ENCODE peak calls at places on chromosomes 11 and 22, in ten cellular contexts. B is Peyer's patch; I is pancreas; H is neuronal stem cell; C is adrenal gland; P is heart right ventricle; O is transverse colon; T is mesendoderm; G is CD4-positive, alpha-beta memory T cell; Y is prostate gland. S is an unnamed sample.
A peak's percentile ranks its signal among the peaks of the same experiment; 100 is the strongest.

GRCh38 chr11:86248609-86249008 is 4.1 kb downstream of the EED start:
- DNase-seq in B (no peak), I (no peak), H (no peak), C (no peak), P (no peak), O (no peak), T (peak; percentile 23), G (no peak), Y (no peak), S (no peak)

GRCh38 chr11:119680899-119681370 is 48.1 kb downstream of the NECTIN1 start:
- DNase-seq in B (no peak), I (no peak), H (no peak), C (no peak), P (peak; percentile 68), O (no peak), T (no peak), G (no peak), Y (peak; percentile 67), S (no peak)

GRCh38 chr11:2298131-2298794 is 3.5 kb downstream of the C11orf21 start:
- DNase-seq in B (peak; percentile 14), I (peak; percentile 67), H (no peak), C (no peak), P (no peak), O (no peak), T (no peak), G (no peak), Y (no peak), S (no peak)

GRCh38 chr11:111148116-111148515 is 97.4 kb upstream of the POU2AF2 start:
- DNase-seq in B (no peak), I (no peak), H (no peak), C (no peak), P (no peak), O (no peak), T (no peak), G (no peak), Y (no peak), S (no peak)

GRCh38 chr11:58075781-58076180 is 45.0 kb downstream of the OR6Q1 start:
- DNase-seq in B (no peak), I (no peak), H (no peak), C (no peak), P (no peak), O (no peak), T (no peak), G (no peak), Y (no peak), S (peak; percentile 47)

GRCh38 chr11:72613977-72614376 is 60.2 kb downstream of the PDE2A start:
- DNase-seq in B (peak; percentile 78), I (no peak), H (no peak), C (peak; percentile 59), P (no peak), O (peak; percentile 34), T (no peak), G (no peak), Y (no peak), S (no peak)

GRCh38 chr11:9571071-9571765 is 2.3 kb upstream of the WEE1 start:
- DNase-seq in B (no peak), I (no peak), H (no peak), C (no peak), P (no peak), O (no peak), T (no peak), G (no peak), Y (no peak), S (no peak)

GRCh38 chr11:133163463-133164419 is 368.6 kb downstream of the OPCML start:
- DNase-seq in B (no peak), I (no peak), H (peak; percentile 46), C (no peak), P (peak; percentile 24), O (no peak), T (peak; percentile 73), G (no peak), Y (peak; percentile 20), S (peak; percentile 74)

GRCh38 chr11:64745219-64745522 is 1.2 kb upstream of the RASGRP2 start:
- DNase-seq in B (peak; percentile 96), I (peak; percentile 87), H (no peak), C (peak; percentile 69), P (peak; percentile 88), O (peak; percentile 81), T (no peak), G (peak; percentile 97), Y (no peak), S (peak; percentile 61)

GRCh38 chr11:64744544-64745218 is 739 bp upstream of the RASGRP2 start:
- DNase-seq in B (no peak), I (no peak), H (no peak), C (no peak), P (no peak), O (no peak), T (no peak), G (no peak), Y (no peak), S (no peak)

GRCh38 chr11:64743591-64744543 is at the start of gene RASGRP2:
- DNase-seq in B (peak; percentile 94), I (peak; percentile 86), H (no peak), C (peak; percentile 73), P (peak; percentile 90), O (peak; percentile 84), T (peak; percentile 42), G (peak; percentile 89), Y (peak; percentile 36), S (peak; percentile 35)

GRCh38 chr11:64746486-64746885 is 2.5 kb upstream of the RASGRP2 start:
- DNase-seq in B (no peak), I (no peak), H (no peak), C (no peak), P (no peak), O (no peak), T (no peak), G (no peak), Y (no peak), S (no peak)

DNA sequence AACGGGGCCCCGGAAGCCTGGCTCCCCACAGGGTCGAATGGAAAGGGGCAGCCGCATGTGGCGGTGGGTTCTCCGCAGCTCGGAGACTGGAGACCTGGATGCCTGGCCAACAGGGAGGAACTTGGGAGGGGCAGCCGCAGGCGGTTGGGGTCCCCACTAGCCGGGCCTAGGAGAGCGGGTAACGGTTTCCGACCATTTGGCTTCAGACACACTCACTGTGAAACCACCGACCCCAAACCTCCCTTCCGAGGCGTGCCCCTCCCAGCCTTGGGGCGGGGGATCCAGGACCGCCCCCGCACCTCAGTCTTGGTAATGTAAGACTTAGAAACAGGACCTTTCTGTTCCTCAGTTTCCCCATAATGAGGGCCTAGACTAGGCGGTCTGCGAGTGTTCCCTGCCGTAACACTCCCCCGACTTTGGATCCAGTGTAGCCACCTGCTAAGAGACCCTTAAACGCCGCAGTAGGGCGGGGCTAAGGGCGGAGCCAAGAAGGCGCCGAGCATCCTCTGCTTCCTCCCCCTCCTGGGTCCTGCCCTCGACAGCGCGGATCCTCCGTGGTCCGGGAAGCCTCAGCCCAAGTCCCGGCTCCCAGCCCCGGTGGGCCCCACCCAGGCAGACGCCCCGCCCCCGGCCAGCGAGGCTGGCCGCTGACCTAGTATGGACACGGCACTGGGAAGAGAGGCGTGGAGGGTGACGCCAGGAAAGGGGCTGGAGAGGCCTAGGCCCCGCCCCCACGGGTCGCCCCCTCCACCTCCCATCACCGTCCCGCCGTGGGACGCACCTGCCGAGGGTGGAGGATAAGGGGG is 1.8 kb upstream of the RASGRP2 start:
- DNase-seq in B (peak; percentile 83), I (peak; percentile 83), H (peak; percentile 66), C (peak; percentile 72), P (peak; percentile 94), O (peak; percentile 77), T (peak; percentile 65), G (peak; percentile 89), Y (peak; percentile 36), S (peak; percentile 47)
- H3K4me1 ChIP-seq in B (peaks cover 44% of the 10 kb centered on the region), I (peaks cover 30% of the 10 kb centered on the region), H (peaks cover 25% of the 10 kb centered on the region), C (peaks cover 39% of the 10 kb centered on the region), P (peaks cover 32% of the 10 kb centered on the region), O (peaks cover 40% of the 10 kb centered on the region), T (no peaks in the 10 kb centered on the region), G (peaks cover 30% of the 10 kb centered on the region), Y (peaks cover 7% of the 10 kb centered on the region), S (no peaks in the 10 kb centered on the region)

GRCh38 chr22:17477401-17477833 is 85.9 kb upstream of the SLC25A18 start:
- DNase-seq in B (no peak), I (no peak), H (no peak), C (peak; percentile 27), P (peak; percentile 23), O (no peak), T (peak; percentile 82), G (no peak), Y (no peak), S (peak; percentile 5)
- H3K4me3 ChIP-seq in B (no peak overlapping the region), I (no peak overlapping the region), H (no peak overlapping the region), C (no peak overlapping the region), P (peak overlapping the region; percentile 14), O (no peak overlapping the region), T (no peak overlapping the region), G (no peak overlapping the region), Y (no peak overlapping the region), S (no peak overlapping the region)

DNA sequence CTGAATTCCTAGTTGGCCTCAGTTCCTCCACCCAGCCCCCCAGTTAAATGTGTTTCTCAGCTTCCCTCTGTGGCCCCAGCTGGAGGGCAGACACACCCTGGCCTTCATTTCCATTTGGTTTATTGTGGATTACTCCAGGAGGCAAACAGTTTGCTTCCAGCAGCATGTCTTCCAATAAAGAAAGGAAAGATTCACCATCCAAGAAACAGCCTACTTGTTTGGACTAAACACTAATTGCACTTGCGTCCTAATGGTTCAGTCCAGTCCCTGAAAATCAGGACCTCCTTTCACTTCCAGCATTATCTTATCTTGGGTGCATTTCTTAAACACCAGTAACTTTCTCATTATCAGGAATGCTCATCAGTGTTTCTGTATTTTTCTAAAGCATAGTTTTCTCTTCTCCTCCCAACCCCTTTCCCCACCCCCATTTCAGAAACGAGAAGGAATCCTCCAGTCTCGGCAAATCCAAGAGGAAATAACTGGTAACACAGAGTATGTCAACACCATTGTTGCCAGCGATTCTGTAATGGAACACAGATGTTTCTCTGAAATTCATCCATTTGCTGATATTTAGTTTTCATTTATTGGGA is 130.9 kb downstream of the PARVA start:
- DNase-seq in B (no peak), I (no peak), H (no peak), C (no peak), P (peak; percentile 34), O (no peak), T (peak; percentile 39), G (no peak), Y (no peak), S (no peak)
- H3K4me1 ChIP-seq in B (peaks cover 38% of the 10 kb centered on the region), I (no peaks in the 10 kb centered on the region), H (no peaks in the 10 kb centered on the region), C (peaks cover 25% of the 10 kb centered on the region), P (peaks cover 4% of the 10 kb centered on the region), O (peaks cover 24% of the 10 kb centered on the region), T (peaks cover 17% of the 10 kb centered on the region), G (no peaks in the 10 kb centered on the region), Y (no peaks in the 10 kb centered on the region), S (peaks cover under 1% of the 10 kb centered on the region)

DNA sequence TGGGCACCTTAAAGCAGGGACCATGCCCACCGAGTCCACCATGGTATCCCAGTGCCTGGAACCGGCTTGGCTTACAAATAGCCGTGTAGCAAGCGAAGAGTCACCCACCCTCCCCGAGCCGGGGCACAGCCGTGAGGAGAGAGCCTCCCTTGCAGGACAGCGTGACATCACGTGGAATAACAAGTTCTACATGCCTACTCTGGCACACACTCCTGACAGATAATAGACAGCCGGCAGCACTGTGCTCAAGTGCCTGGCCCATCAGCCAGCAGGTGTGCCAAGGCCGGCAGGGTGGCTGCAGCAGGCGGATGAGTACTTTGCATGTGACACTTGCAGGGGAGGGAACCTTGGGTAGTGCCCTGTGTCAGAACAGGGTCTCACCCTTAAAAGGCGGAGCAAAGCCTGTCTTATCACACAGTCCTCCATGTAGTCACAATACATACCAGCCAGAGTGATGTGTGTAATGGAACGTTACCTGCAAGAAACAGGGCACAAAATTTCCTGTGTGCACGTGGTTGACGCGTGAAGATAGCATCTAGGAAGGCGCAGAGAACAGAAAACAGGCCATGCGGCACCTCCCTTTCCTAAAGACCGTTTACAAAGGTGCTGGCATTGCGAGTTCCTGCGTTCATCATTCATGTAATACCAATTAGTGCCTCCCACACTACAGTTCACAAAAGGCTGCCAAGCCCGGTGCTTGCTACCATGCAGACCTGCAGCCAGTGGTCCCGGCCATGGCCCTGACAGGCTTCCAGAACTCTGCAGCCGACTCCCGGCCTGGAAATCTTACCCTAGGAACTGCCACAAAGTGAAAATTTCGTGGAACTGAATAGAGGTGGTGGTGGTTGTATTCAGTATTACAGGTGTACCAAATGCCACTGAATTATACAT is 16.4 kb downstream of the TOM1 start:
- DNase-seq in B (no peak), I (no peak), H (no peak), C (peak; percentile 68), P (peak; percentile 68), O (no peak), T (no peak), G (no peak), Y (peak; percentile 88), S (peak; percentile 72)
- H3K4me3 ChIP-seq in B (no peak overlapping the region), I (no peak overlapping the region), H (no peak overlapping the region), C (no peak overlapping the region), P (no peak overlapping the region), O (no peak overlapping the region), T (no peak overlapping the region), G (no peak overlapping the region), Y (no peak overlapping the region), S (no peak overlapping the region)

S was measured in small intestine.